ENCODE peak calls at places on chromosomes 4 and X, in four cellular contexts. E, Z, S and W are unnamed samples.

GRCh38 chrX:140360924-140361323 is 143.9 kb downstream of the SOX3 start:
- DNase-seq in S (no peak), E (no peak), Z (no peak), W (no peak)

GRCh38 chr4:143026459-143027170 is 158.1 kb upstream of the USP38 start:
- DNase-seq in E (no peak), S (no peak), Z (no peak), W (no peak)

GRCh38 chr4:99536148-99536728 is 25.4 kb downstream of the C4orf17 start:
- DNase-seq in Z (no peak), E (no peak), S (no peak), W (no peak)

GRCh38 chr4:156255608-156256007 is 301.9 kb upstream of the CTSO start:
- DNase-seq in E (no peak), S (no peak), Z (no peak), W (no peak)

GRCh38 chrX:77014655-77015377 is 432.4 kb upstream of the FGF16 start:
- DNase-seq in S (no peak), E (no peak), Z (no peak), W (peak; percentile 0)

GRCh38 chrX:44155126-44155525 is 181.9 kb upstream of the NDP start:
- DNase-seq in Z (no peak), S (no peak), E (no peak), W (no peak)

GRCh38 chr4:7647932-7648812 is 213.4 kb upstream of the PSAPL1 start:
- DNase-seq in Z (no peak), E (no peak), S (no peak), W (no peak)

GRCh38 chr4:143335979-143336827 is 473 bp upstream of the GAB1 start:
- DNase-seq in E (peak; percentile 43), S (peak; percentile 48), Z (peak; percentile 65), W (peak; percentile 84)

GRCh38 chr4:105158837-105159236 is 12.2 kb downstream of the TET2 start:
- DNase-seq in Z (no peak), S (no peak), E (no peak), W (no peak)

GRCh38 chr4:23959401-23960148 is 69.7 kb upstream of the PPARGC1A start:
- DNase-seq in E (no peak), Z (no peak), S (no peak), W (no peak)

GRCh38 chr4:20773144-20773997 is 73.1 kb downstream of the PACRGL start:
- DNase-seq in E (peak; percentile 38), S (peak; percentile 28), Z (peak; percentile 24), W (peak; percentile 32)

GRCh38 chrX:110847334-110847733 is 51.7 kb upstream of the CHRDL1 start:
- DNase-seq in Z (peak; percentile 35), E (no peak), S (no peak), W (peak; percentile 46)

GRCh38 chr4:170591076-170591475 is 501.3 kb upstream of the AADAT start:
- DNase-seq in E (no peak), Z (no peak), S (no peak), W (no peak)

GRCh38 chrX:12360389-12360788 is 222.1 kb downstream of the FRMPD4 start:
- DNase-seq in E (no peak), S (no peak), Z (no peak), W (no peak)

GRCh38 chr4:76447326-76447954 is 12.4 kb downstream of the SHROOM3 start:
- DNase-seq in E (no peak), Z (no peak), S (no peak), W (no peak)

GRCh38 chrX:111519215-111519614 is 7.8 kb downstream of the SERTM2 start:
- DNase-seq in E (no peak), S (no peak), Z (no peak), W (no peak)

GRCh38 chr4:88230953-88231835 is 53.2 kb downstream of the PPM1K start:
- DNase-seq in Z (no peak), E (no peak), S (no peak), W (no peak)

GRCh38 chr4:55297346-55297745 is 48.7 kb upstream of the SRD5A3 start:
- DNase-seq in Z (no peak), E (no peak), S (no peak), W (peak; percentile 2)

GRCh38 chr4:98659106-98659592 is 738 bp upstream of the TSPAN5 start:
- DNase-seq in Z (peak; percentile 26), E (no peak), S (no peak), W (peak; percentile 27)

GRCh38 chrX:70452143-70452733 is 7.6 kb downstream of the DLG3 start:
- DNase-seq in Z (no peak), S (peak; percentile 67), E (peak; percentile 62), W (peak; percentile 76)

GRCh38 chr4:116016201-116016600 is 902.8 kb upstream of the NDST4 start:
- DNase-seq in E (no peak), Z (no peak), S (no peak), W (no peak)

GRCh38 chr4:150337709-150338108 is 244.2 kb upstream of the MAB21L2 start:
- DNase-seq in E (no peak), S (no peak), Z (peak; percentile 38), W (no peak)

GRCh38 chrX:139949703-139950102 is 15.6 kb downstream of the CXorf66 start:
- DNase-seq in Z (no peak), E (no peak), S (no peak), W (no peak)

GRCh38 chrX:36414056-36414455 is 494.5 kb downstream of the CFAP47 start:
- DNase-seq in Z (no peak), S (no peak), E (no peak), W (no peak)

GRCh38 chr4:48375651-48376291 is 34.4 kb downstream of the SLAIN2 start:
- DNase-seq in S (no peak), E (no peak), Z (no peak), W (no peak)

GRCh38 chrX:134990475-134991473 is at the start of gene SMIM10:
- DNase-seq in Z (peak; percentile 42), E (peak; percentile 33), S (peak; percentile 43), W (peak; percentile 80)

GRCh38 chr4:147108409-147108808 is 162.7 kb upstream of the TTC29 start:
- DNase-seq in E (no peak), S (no peak), Z (peak; percentile 7), W (no peak)

GRCh38 chr4:153490985-153491483 is 24.9 kb downstream of the TMEM131L start:
- DNase-seq in E (no peak), Z (no peak), S (no peak), W (no peak)